ENCODE peak calls at places on chromosomes 6 and 20, in four cellular contexts. C, Q, B and X are unnamed samples.

GRCh38 chr20:57698867-57699275 is 10.9 kb downstream of the PMEPA1 start:
- DNase-seq in C (no peak), Q (no peak), B (no peak), X (no peak)

GRCh38 chr6:64477311-64477850 is 841.8 kb downstream of the PHF3 start:
- DNase-seq in Q (no peak), C (no peak), B (no peak), X (no peak)

GRCh38 chr20:63230800-63231268 is 4.9 kb upstream of the BIRC7 start:
- DNase-seq in Q (peak; percentile 78), B (no peak), C (peak; percentile 60), X (peak; percentile 53)

GRCh38 chr20:46802696-46803445 is 91.8 kb upstream of the EYA2 start:
- DNase-seq in Q (no peak), B (no peak), C (no peak), X (no peak)

GRCh38 chr6:160102956-160103824 is 18.4 kb upstream of the SLC22A1 start:
- DNase-seq in B (no peak), C (peak; percentile 11), Q (no peak), X (peak; percentile 46)

GRCh38 chr6:34370371-34370770 is 22.1 kb downstream of the NUDT3 start:
- DNase-seq in C (no peak), Q (no peak), B (no peak), X (no peak)

GRCh38 chr6:67916389-67916788 is 718.7 kb upstream of the ADGRB3 start:
- DNase-seq in C (no peak), B (no peak), Q (no peak), X (no peak)

GRCh38 chr6:223136-223535 is 69.2 kb upstream of the DUSP22 start:
- DNase-seq in C (no peak), Q (no peak), B (no peak), X (no peak)

GRCh38 chr20:63552481-63553249 is 1.3 kb upstream of the FNDC11 start:
- DNase-seq in B (peak; percentile 55), C (no peak), Q (no peak), X (no peak)

GRCh38 chr6:158158123-158158522 is 9.9 kb downstream of the SERAC1 start:
- DNase-seq in C (no peak), Q (no peak), B (no peak), X (no peak)

GRCh38 chr20:48850257-48850656 is 22.5 kb upstream of the PREX1 start:
- DNase-seq in Q (no peak), C (no peak), B (no peak), X (no peak)

GRCh38 chr6:11810039-11810541 is 31.5 kb upstream of the ADTRP start:
- DNase-seq in C (peak; percentile 79), B (no peak), Q (peak; percentile 71), X (peak; percentile 90)

GRCh38 chr6:105609375-105609991 is 206.6 kb upstream of the PREP start:
- DNase-seq in C (peak; percentile 92), Q (peak; percentile 53), B (no peak), X (peak; percentile 43)

GRCh38 chr6:136360783-136361182 is 71.1 kb upstream of the BCLAF1 start:
- DNase-seq in Q (no peak), B (no peak), C (no peak), X (no peak)